ENCODE peak calls at places on chromosomes 16 and 17, in nine cellular contexts. Z is hepatocyte, L is transverse colon, H is breast epithelium, S is ovary, N is GM23338, B is fibroblast of lung, O is A549, P is tibial nerve. Y is an unnamed sample. For H3K4me1, the result is how much of the 10 kb centered on the place peaks cover.

GRCh38 chr17:74430706-74431567 is 951 bp upstream of the GPRC5C start:
- DNase-seq in Z (peak), L (peak), H (peak), S (peak), N (peak), B (peak), O (peak), P (peak), Y (no peak)

GRCh38 chr17:56786989-56787482 is 46.7 kb downstream of the C17orf67 start:
- DNase-seq in Z (peak), L (peak), H (peak), S (no peak), N (no peak), B (peak), O (peak), P (no peak), Y (peak)

GRCh38 chr17:65158081-65158480 is 20.9 kb downstream of the RGS9 start:
- DNase-seq in Z (no peak), L (no peak), H (no peak), S (no peak), N (no peak), B (no peak), O (no peak), P (no peak), Y (no peak)

GRCh38 chr16:7315813-7316212 is 16.8 kb upstream of the RBFOX1 start:
- DNase-seq in Z (no peak), L (no peak), H (no peak), S (no peak), N (no peak), B (no peak), O (no peak), P (no peak), Y (no peak)

GRCh38 chr16:2162676-2163118 is 7.1 kb downstream of the TRAF7 start:
- DNase-seq in Z (peak), L (no peak), H (no peak), S (no peak), N (no peak), B (no peak), O (no peak), P (no peak), Y (no peak)

GRCh38 chr17:36506249-36506826 is 19.9 kb downstream of the ZNHIT3 start:
- DNase-seq in Z (no peak), L (no peak), H (no peak), S (no peak), N (no peak), B (no peak), O (no peak), P (no peak), Y (no peak)

GRCh38 chr17:39740357-39741111 is 2.8 kb downstream of the GRB7 start:
- DNase-seq in Z (peak), L (peak), H (peak), S (no peak), N (peak), B (peak), O (peak), P (no peak), Y (peak)

GRCh38 chr17:32445075-32445427 is 741 bp downstream of the PSMD11 start:
- DNase-seq in Z (peak), L (peak), H (no peak), S (no peak), N (peak), B (peak), O (peak), P (no peak), Y (no peak)

GRCh38 chr16:84266451-84266850 is 26.6 kb upstream of the KCNG4 start:
- DNase-seq in Z (peak), L (peak), H (no peak), S (no peak), N (peak), B (peak), O (peak), P (no peak), Y (no peak)

GRCh38 chr16:59878999-59879398 is 1144.9 kb upstream of the GOT2 start:
- DNase-seq in Z (no peak), L (no peak), H (no peak), S (no peak), N (no peak), B (no peak), O (peak), P (no peak), Y (no peak)

GRCh38 chr17:29870836-29871430 is 59.1 kb downstream of the SSH2 start:
- DNase-seq in Z (no peak), L (no peak), H (no peak), S (no peak), N (no peak), B (no peak), O (no peak), P (no peak), Y (no peak)

GRCh38 chr16:17233301-17234002 is 237.3 kb downstream of the XYLT1 start:
- DNase-seq in Z (no peak), L (no peak), H (no peak), S (no peak), N (no peak), B (no peak), O (no peak), P (no peak), Y (no peak)

GRCh38 chr16:10922328-10923145 is 19.7 kb downstream of the DEXI start:
- DNase-seq in Z (no peak), L (no peak), H (no peak), S (no peak), N (no peak), B (peak), O (no peak), P (no peak), Y (no peak)

GRCh38 chr16:83843657-83844056 is 35.9 kb downstream of the HSBP1 start:
- DNase-seq in Z (no peak), L (no peak), H (no peak), S (no peak), N (peak), B (no peak), O (no peak), P (no peak), Y (no peak)

GRCh38 chr17:12691173-12691572 is 25.5 kb downstream of the MYOCD start:
- DNase-seq in Z (no peak), L (no peak), H (no peak), S (no peak), N (no peak), B (no peak), O (no peak), P (no peak), Y (no peak)

GRCh38 chr16:53766304-53767016 is 62.5 kb downstream of the FTO start:
- DNase-seq in Z (peak), L (no peak), H (no peak), S (no peak), N (no peak), B (no peak), O (no peak), P (no peak), Y (no peak)

GRCh38 chr16:75471723-75472634 is 7.5 kb upstream of the TMEM170A start:
- DNase-seq in Z (peak), L (peak), H (no peak), S (peak), N (peak), B (peak), O (peak), P (peak), Y (no peak)

GRCh38 chr17:71441098-71441497 is 679.7 kb upstream of the SOX9 start:
- DNase-seq in Z (peak), L (no peak), H (no peak), S (no peak), N (no peak), B (peak), O (peak), P (no peak), Y (peak)

GRCh38 chr17:66344473-66344872 is 42.1 kb downstream of the PRKCA start:
- DNase-seq in Z (no peak), L (no peak), H (no peak), S (no peak), N (no peak), B (no peak), O (no peak), P (no peak), Y (no peak)

GRCh38 chr17:7070712-7071111 is 9.3 kb downstream of the CLEC10A start:
- DNase-seq in Z (no peak), L (no peak), H (no peak), S (no peak), N (no peak), B (no peak), O (no peak), P (no peak), Y (no peak)

GRCh38 chr16:28063611-28064061 is at the start of gene GSG1L:
- DNase-seq in Z (peak), L (no peak), H (no peak), S (no peak), N (no peak), B (no peak), O (no peak), P (no peak), Y (no peak)

GRCh38 chr17:34383225-34383615 is 20.2 kb upstream of the CCL1 start:
- DNase-seq in Z (no peak), L (no peak), H (no peak), S (no peak), N (no peak), B (no peak), O (no peak), P (no peak), Y (no peak)

GRCh38 chr17:39229274-39229913 is 3.6 kb upstream of the STAC2 start:
- DNase-seq in Z (no peak), L (no peak), H (no peak), S (no peak), N (no peak), B (no peak), O (no peak), P (no peak), Y (no peak)

GRCh38 chr16:15976929-15977637 is 27.7 kb downstream of the ABCC1 start:
- DNase-seq in Z (no peak), L (no peak), H (no peak), S (peak), N (no peak), B (peak), O (no peak), P (no peak), Y (no peak)

GRCh38 chr17:77738666-77739531 is 219.6 kb upstream of the TNRC6C start:
- DNase-seq in Z (no peak), L (no peak), H (no peak), S (no peak), N (no peak), B (no peak), O (no peak), P (peak), Y (peak)

GRCh38 chr17:742147-742793 is 9.8 kb downstream of the GEMIN4 start:
- DNase-seq in Z (no peak), L (no peak), H (no peak), S (no peak), N (no peak), B (no peak), O (no peak), P (no peak), Y (no peak)

GRCh38 chr17:48131216-48131824 is 23.8 kb downstream of the SNX11 start:
- DNase-seq in Z (peak), L (peak), H (no peak), S (peak), N (peak), B (peak), O (peak), P (no peak), Y (peak)

GRCh38 chr16:4615389-4616046 is 830 bp upstream of the UBALD1 start:
- DNase-seq in Z (no peak), L (peak), H (no peak), S (peak), N (no peak), B (no peak), O (no peak), P (no peak), Y (no peak)

GRCh38 chr17:77451894-77452852 is 311.4 kb downstream of the SEC14L1 start:
- DNase-seq in Z (peak), L (peak), H (peak), S (peak), N (peak), B (peak), O (no peak), P (peak), Y (no peak)

DNA sequence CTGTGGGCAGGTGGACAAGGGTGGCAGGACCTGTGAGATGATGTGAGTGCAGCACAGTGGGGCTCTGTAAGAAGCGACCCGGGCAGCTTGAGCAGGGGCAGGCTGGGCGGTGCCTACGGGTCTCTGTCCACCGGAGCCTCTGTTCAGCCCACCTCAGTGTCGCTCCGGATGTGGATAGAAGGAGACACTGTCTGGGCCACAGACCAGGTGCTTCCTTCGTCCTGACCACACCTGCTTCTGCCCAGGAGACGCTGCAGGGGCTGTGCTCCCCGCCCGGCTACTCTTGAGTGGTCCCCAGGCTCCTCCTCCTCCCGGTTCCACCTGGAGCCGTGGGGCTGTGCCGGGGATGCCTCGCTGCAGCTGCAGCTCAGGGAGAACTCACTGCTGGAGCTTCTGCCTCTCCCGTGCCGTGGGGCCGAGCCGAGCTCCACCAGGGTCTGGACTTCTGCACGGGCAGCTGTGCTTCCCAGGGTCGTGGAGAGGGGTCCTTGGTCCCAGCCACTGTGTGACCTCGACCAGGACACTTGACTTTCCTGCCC is 21.5 kb downstream of the METRNL start:
- DNase-seq in Z (peak), L (peak), H (no peak), S (no peak), N (no peak), B (no peak), O (no peak), P (no peak), Y (no peak)
- H3K27ac ChIP-seq in Z (peak), L (peak), H (peak), S (no peak), N (no peak), B (no peak), O (no peak), P (peak), Y (no peak)

GRCh38 chr17:4837471-4838305 is 4.5 kb downstream of the MINK1 start:
- DNase-seq in Z (no peak), L (no peak), H (no peak), S (peak), N (no peak), B (no peak), O (no peak), P (no peak), Y (no peak)
- H3K4me1 ChIP-seq in Z (under half), L (half or more), H (under half), S (under half), N (under half), B (under half), O (under half), P (under half), Y (under half)

DNA sequence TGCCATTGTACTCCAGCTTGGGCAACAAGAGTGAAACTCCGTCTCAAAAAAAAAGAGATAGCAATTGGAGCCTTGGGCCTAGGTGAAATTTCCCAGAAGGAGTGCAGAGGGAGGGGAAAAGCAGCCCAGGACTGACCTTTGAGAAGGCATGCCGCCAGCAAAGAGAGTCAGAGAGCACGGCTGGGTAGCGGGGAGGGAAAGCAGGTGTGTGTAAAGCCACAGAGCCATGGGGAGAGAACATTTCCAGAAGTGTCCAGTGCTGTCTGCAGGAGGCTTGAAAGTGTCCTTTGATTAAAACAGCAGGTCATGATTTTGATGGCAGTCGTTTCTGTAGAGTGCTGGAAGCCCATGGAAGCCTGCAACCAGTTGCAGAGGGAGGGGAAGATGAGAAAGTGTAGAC is 8.1 kb downstream of the C16orf54 start:
- DNase-seq in Z (no peak), L (no peak), H (no peak), S (no peak), N (no peak), B (no peak), O (no peak), P (no peak), Y (no peak)
- TF ChIP-seq CTCF in Z (no peak), L (no peak), H (no peak), S (no peak), N (no peak), B (no peak), O (no peak), P (no peak), Y (no peak)

DNA sequence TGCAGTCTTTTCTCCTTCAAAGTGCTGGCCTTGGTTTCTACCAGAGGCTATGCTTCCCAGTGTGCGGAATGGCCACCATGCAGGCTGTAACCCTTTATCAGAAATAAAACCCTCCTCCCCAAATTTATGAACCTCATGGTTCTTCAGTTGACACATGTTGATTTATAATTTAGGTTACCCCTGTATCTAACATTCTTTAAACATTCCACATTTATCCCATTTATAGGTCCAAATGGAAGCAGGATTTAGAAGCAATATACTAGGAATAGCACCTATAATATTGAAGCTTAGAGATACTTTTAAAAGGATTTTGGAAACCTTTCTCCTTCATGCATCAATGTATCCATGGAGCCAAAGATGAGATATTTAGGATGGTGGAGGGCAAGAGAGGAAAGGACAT is 438.8 kb upstream of the C16orf82 start:
- DNase-seq in Z (no peak), L (no peak), H (no peak), S (no peak), N (no peak), B (no peak), O (no peak), P (no peak), Y (no peak)
- H3K27ac ChIP-seq in Z (no peak), L (no peak), H (no peak), S (no peak), N (no peak), B (no peak), O (no peak), P (no peak), Y (no peak)

GRCh38 chr17:76000755-76001521 is at the start of gene CDK3:
- DNase-seq in Z (no peak), L (peak), H (no peak), S (no peak), N (no peak), B (no peak), O (no peak), P (no peak), Y (no peak)

GRCh38 chr17:76002100-76002499 is 1.4 kb downstream of the CDK3 start:
- DNase-seq in Z (no peak), L (no peak), H (no peak), S (no peak), N (no peak), B (no peak), O (no peak), P (no peak), Y (no peak)

GRCh38 chr17:75996665-75997590 is 3.7 kb upstream of the CDK3 start:
- DNase-seq in Z (peak), L (peak), H (no peak), S (no peak), N (no peak), B (peak), O (no peak), P (no peak), Y (no peak)

GRCh38 chr17:75998327-75998795 is 2.3 kb upstream of the CDK3 start:
- DNase-seq in Z (no peak), L (peak), H (no peak), S (no peak), N (no peak), B (no peak), O (no peak), P (no peak), Y (no peak)

GRCh38 chr17:76000016-76000754 is 470 bp upstream of the CDK3 start:
- DNase-seq in Z (peak), L (peak), H (no peak), S (no peak), N (peak), B (peak), O (peak), P (no peak), Y (no peak)
- H3K4me1 ChIP-seq in Z (under half), L (half or more), H (under half), S (under half), N (under half), B (under half), O (under half), P (under half), Y (under half)

GRCh38 chr16:3304370-3304769 is 860 bp downstream of the TIGD7 start:
- DNase-seq in Z (no peak), L (no peak), H (no peak), S (no peak), N (no peak), B (peak), O (no peak), P (no peak), Y (no peak)

GRCh38 chr16:3306078-3306477 is 781 bp downstream of the ZNF75A start:
- DNase-seq in Z (no peak), L (no peak), H (no peak), S (no peak), N (no peak), B (no peak), O (no peak), P (no peak), Y (no peak)

DNA sequence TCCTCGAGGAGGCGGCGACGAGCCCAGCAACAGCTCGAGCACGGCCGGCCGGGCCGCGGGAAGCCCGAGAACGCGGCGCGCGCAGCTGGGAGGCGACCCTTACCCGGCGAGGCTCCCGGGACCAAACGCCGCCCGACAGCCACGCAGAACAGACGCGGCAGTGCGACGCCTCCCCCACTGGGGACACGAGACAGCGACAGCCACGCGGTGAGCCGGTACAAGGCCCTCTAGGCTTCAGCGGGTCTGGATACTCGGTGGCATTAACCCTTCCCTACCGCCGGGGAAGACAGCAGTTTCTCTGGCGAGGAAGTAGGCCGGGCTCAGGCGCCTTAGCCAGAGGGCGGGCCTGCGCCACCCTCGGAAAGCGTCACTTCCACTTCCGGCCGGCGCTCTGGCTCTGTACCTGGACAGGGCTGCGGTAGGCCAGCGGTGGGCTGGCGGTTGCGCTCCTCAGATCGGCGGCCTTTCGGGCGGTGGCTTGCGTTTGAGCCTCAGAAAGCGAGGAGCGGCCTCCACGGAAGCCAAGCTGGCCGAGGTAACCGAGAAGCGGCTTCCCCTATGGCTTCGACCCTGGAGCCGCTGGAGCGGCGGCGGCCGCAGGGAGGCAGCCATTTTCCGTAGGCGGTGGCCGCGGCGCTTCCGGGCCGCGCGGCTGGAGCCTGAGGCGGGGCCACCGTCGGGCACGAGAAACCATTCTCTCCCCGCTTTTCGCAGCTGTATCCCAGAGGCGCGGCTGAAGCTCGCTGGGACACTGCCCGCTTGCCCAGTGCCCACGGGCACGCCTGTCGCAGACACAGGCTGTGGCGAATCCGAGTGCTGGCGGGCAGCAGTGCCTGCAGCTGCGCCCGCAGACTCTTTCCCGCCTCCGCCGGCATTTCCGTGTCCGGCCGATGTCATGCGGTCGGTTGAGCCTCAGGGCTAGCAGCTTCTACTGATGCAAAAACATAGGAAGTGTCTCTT is at the start of the genes TIGD7 and ZNF75A:
- DNase-seq in Z (peak), L (peak), H (peak), S (peak), N (peak), B (peak), O (peak), P (peak), Y (peak)
- TF ChIP-seq CTCF in Z (no peak), L (no peak), H (peak), S (no peak), N (no peak), B (no peak), O (no peak), P (peak), Y (no peak)

GRCh38 chr17:8797621-8798175 is 1.5 kb downstream of the MFSD6L start:
- DNase-seq in Z (no peak), L (no peak), H (no peak), S (no peak), N (no peak), B (no peak), O (no peak), P (no peak), Y (no peak)

GRCh38 chr17:8791910-8792270 is 7.3 kb downstream of the MFSD6L start:
- DNase-seq in Z (no peak), L (no peak), H (no peak), S (no peak), N (no peak), B (peak), O (no peak), P (no peak), Y (no peak)

GRCh38 chr17:8793649-8794048 is 5.5 kb downstream of the MFSD6L start:
- DNase-seq in Z (no peak), L (no peak), H (no peak), S (no peak), N (no peak), B (no peak), O (no peak), P (no peak), Y (no peak)

GRCh38 chr17:8792646-8793045 is 6.5 kb downstream of the MFSD6L start:
- DNase-seq in Z (no peak), L (no peak), H (no peak), S (no peak), N (no peak), B (no peak), O (no peak), P (no peak), Y (no peak)

GRCh38 chr17:8794636-8795035 is 4.5 kb downstream of the MFSD6L start:
- DNase-seq in Z (no peak), L (no peak), H (no peak), S (no peak), N (no peak), B (no peak), O (no peak), P (no peak), Y (no peak)
- H3K27ac ChIP-seq in Z (no peak), L (no peak), H (no peak), S (no peak), N (no peak), B (no peak), O (no peak), P (no peak), Y (no peak)